ENCODE peak calls at places on chromosomes 6 and 20, in ten cellular contexts. Z is upper lobe of right lung; T is kidney; H is activated naive CD4-positive, alpha-beta T cell treated with anti-CD3 and anti-CD28 coated beads, Interleukin-2, amount 10 ng/mL, durations not matched to agents 7 days and 5 days; F is DMS153; K is uterus; Y is adrenal gland; P is M059J; S is Right ventricle myocardium superior; C is COR-L47. B is an unnamed sample.

GRCh38 chr6:167113935-167114910 is 8.7 kb upstream of the CCR6 start:
- DNase-seq in S (no peak), H (no peak), F (no peak), Y (no peak), C (no peak), K (no peak), T (peak; percentile 81), Z (no peak), P (no peak), B (no peak)

GRCh38 chr6:130362128-130362527 is 3.7 kb upstream of the TMEM200A start:
- DNase-seq in Z (no peak), K (no peak), T (no peak), P (peak; percentile 24), Y (no peak), S (no peak), C (no peak), H (peak; percentile 48), F (no peak), B (no peak)

GRCh38 chr6:29887819-29888581 is 54.3 kb upstream of the HLA-A start:
- DNase-seq in P (peak; percentile 69), K (peak; percentile 85), S (peak; percentile 88), H (peak; percentile 94), C (peak; percentile 32), Y (peak; percentile 92), F (peak; percentile 41), T (peak; percentile 95), Z (peak; percentile 95), B (peak; percentile 93)

GRCh38 chr20:46118481-46119020 is 437 bp downstream of the CD40 start:
- DNase-seq in F (no peak), H (peak; percentile 26), P (peak; percentile 18), T (peak; percentile 82), Z (peak; percentile 71), C (no peak), Y (peak; percentile 25), K (peak; percentile 43), S (peak; percentile 63), B (no peak)

GRCh38 chr6:128161263-128161662 is 260.4 kb upstream of the THEMIS start:
- DNase-seq in K (no peak), S (no peak), F (no peak), Y (no peak), H (no peak), P (no peak), T (no peak), Z (no peak), C (no peak), B (no peak)

GRCh38 chr20:56393133-56393472 is 658 bp downstream of the CSTF1 start:
- DNase-seq in F (no peak), H (peak; percentile 31), S (no peak), P (peak; percentile 21), T (no peak), C (no peak), Y (no peak), K (no peak), Z (no peak), B (no peak)

GRCh38 chr6:43172127-43173007 is 1.3 kb downstream of the SRF start:
- DNase-seq in S (no peak), T (peak; percentile 93), K (peak; percentile 63), C (peak; percentile 14), Z (peak; percentile 81), P (peak; percentile 66), H (peak; percentile 71), Y (peak; percentile 63), F (peak; percentile 16), B (no peak)

GRCh38 chr20:36501367-36502006 is 39.8 kb upstream of the MYL9 start:
- DNase-seq in T (no peak), Z (no peak), Y (no peak), C (no peak), P (no peak), H (no peak), K (no peak), F (no peak), S (no peak), B (no peak)

GRCh38 chr6:109303149-109303548 is 79.1 kb downstream of the CD164 start:
- DNase-seq in P (no peak), S (no peak), K (no peak), C (no peak), F (no peak), T (no peak), Y (no peak), Z (no peak), H (no peak), B (no peak)

GRCh38 chr6:47455533-47456209 is 21.9 kb upstream of the CD2AP start:
- DNase-seq in S (no peak), P (peak; percentile 54), Y (no peak), H (no peak), C (no peak), Z (no peak), K (no peak), F (peak; percentile 25), T (no peak), B (no peak)

GRCh38 chr6:105474234-105474633 is 71.4 kb upstream of the PREP start:
- DNase-seq in S (no peak), P (no peak), C (no peak), Z (no peak), K (no peak), Y (no peak), H (no peak), T (no peak), F (no peak), B (no peak)

GRCh38 chr6:61649845-61650244 is 636.2 kb downstream of the KHDRBS2 start:
- DNase-seq in H (no peak), F (no peak), Z (no peak), S (no peak), K (no peak), T (no peak), C (no peak), Y (no peak), P (no peak), B (no peak)

GRCh38 chr6:47495207-47495606 is 17.6 kb downstream of the CD2AP start:
- DNase-seq in Z (no peak), Y (no peak), H (no peak), S (no peak), C (no peak), K (no peak), T (no peak), F (no peak), P (no peak), B (no peak)

B was measured in cardiac septum.